ENCODE peak calls at places on chromosomes 1 and 21, in four cellular contexts. One of them, this sample, is unnamed.

GRCh38 chr1:222909586-222909985 is 94.7 kb downstream of the DISP1 start:
- DNase-seq in Panc1: no peak
- DNase-seq in substantia nigra: no peak
- DNase-seq in H9: no peak
- DNase-seq in this sample: no peak

GRCh38 chr1:34277150-34277549 is 100.4 kb downstream of the C1orf94 start:
- DNase-seq in substantia nigra: no peak
- DNase-seq in H9: no peak
- DNase-seq in Panc1: no peak
- DNase-seq in this sample: no peak

GRCh38 chr1:155910621-155911121 is 478 bp downstream of the RIT1 start:
- DNase-seq in Panc1: no peak
- DNase-seq in H9: peak; percentile 44
- DNase-seq in substantia nigra: peak; percentile 43
- DNase-seq in this sample: peak; percentile 15

GRCh38 chr1:154863702-154864174 is 6.3 kb downstream of the KCNN3 start:
- DNase-seq in Panc1: peak; percentile 41
- DNase-seq in H9: peak; percentile 73
- DNase-seq in substantia nigra: no peak
- DNase-seq in this sample: no peak

GRCh38 chr21:25107708-25108107 is 499.6 kb downstream of the MRPL39 start:
- DNase-seq in Panc1: no peak
- DNase-seq in H9: no peak
- DNase-seq in substantia nigra: no peak
- DNase-seq in this sample: no peak

GRCh38 chr1:224767031-224767430 is 150.9 kb downstream of the CNIH3 start:
- DNase-seq in substantia nigra: no peak
- DNase-seq in Panc1: no peak
- DNase-seq in H9: no peak
- DNase-seq in this sample: peak; percentile 26

GRCh38 chr1:95388041-95388440 is 154.0 kb downstream of the RWDD3 start:
- DNase-seq in Panc1: no peak
- DNase-seq in H9: no peak
- DNase-seq in substantia nigra: no peak
- DNase-seq in this sample: no peak

GRCh38 chr1:116919802-116920201 is 10.1 kb downstream of the PTGFRN start:
- DNase-seq in Panc1: no peak
- DNase-seq in substantia nigra: no peak
- DNase-seq in H9: no peak
- DNase-seq in this sample: no peak

GRCh38 chr1:226349801-226350503 is 41.0 kb upstream of the LIN9 start:
- DNase-seq in H9: no peak
- DNase-seq in Panc1: no peak
- DNase-seq in substantia nigra: no peak
- DNase-seq in this sample: no peak

GRCh38 chr1:212166296-212167039 is 118.7 kb upstream of the PPP2R5A start:
- DNase-seq in Panc1: no peak
- DNase-seq in H9: no peak
- DNase-seq in substantia nigra: no peak
- DNase-seq in this sample: no peak

GRCh38 chr1:210598135-210598652 is 269.5 kb downstream of the HHAT start:
- DNase-seq in substantia nigra: no peak
- DNase-seq in Panc1: no peak
- DNase-seq in H9: no peak
- DNase-seq in this sample: no peak

GRCh38 chr1:71721532-71721931 is 560.8 kb downstream of the NEGR1 start:
- DNase-seq in Panc1: no peak
- DNase-seq in H9: no peak
- DNase-seq in substantia nigra: no peak
- DNase-seq in this sample: no peak

GRCh38 chr1:47783638-47784293 is 213.4 kb downstream of the TRABD2B start:
- DNase-seq in substantia nigra: no peak
- DNase-seq in Panc1: no peak
- DNase-seq in H9: no peak
- DNase-seq in this sample: no peak

GRCh38 chr1:240831191-240831631 is 219.3 kb upstream of the GREM2 start:
- DNase-seq in Panc1: no peak
- DNase-seq in H9: no peak
- DNase-seq in substantia nigra: no peak
- DNase-seq in this sample: no peak

GRCh38 chr1:57857809-57858208 is 433.9 kb upstream of the DAB1 start:
- DNase-seq in H9: no peak
- DNase-seq in substantia nigra: no peak
- DNase-seq in Panc1: no peak
- DNase-seq in this sample: no peak

GRCh38 chr1:173424786-173425407 is 52.2 kb upstream of the PRDX6 start:
- DNase-seq in Panc1: no peak
- DNase-seq in substantia nigra: no peak
- DNase-seq in H9: no peak
- DNase-seq in this sample: no peak

GRCh38 chr1:212133319-212133718 is 97.8 kb downstream of the DTL start:
- DNase-seq in H9: no peak
- DNase-seq in Panc1: no peak
- DNase-seq in substantia nigra: no peak
- DNase-seq in this sample: no peak

GRCh38 chr1:205719015-205719414 is 31.0 kb downstream of the NUCKS1 start:
- DNase-seq in substantia nigra: no peak
- DNase-seq in Panc1: no peak
- DNase-seq in H9: no peak
- DNase-seq in this sample: no peak

GRCh38 chr1:184747089-184747955 is 7.3 kb downstream of the EDEM3 start:
- DNase-seq in Panc1: no peak
- DNase-seq in substantia nigra: no peak
- DNase-seq in H9: no peak
- DNase-seq in this sample: no peak

GRCh38 chr1:151364996-151365395 is 7.5 kb downstream of the SELENBP1 start:
- DNase-seq in H9: no peak
- DNase-seq in Panc1: no peak
- DNase-seq in substantia nigra: no peak
- DNase-seq in this sample: no peak

GRCh38 chr1:115969509-115969908 is 6.8 kb upstream of the SLC22A15 start:
- DNase-seq in H9: peak; percentile 91
- DNase-seq in Panc1: no peak
- DNase-seq in substantia nigra: peak; percentile 19
- DNase-seq in this sample: no peak

GRCh38 chr1:243639027-243639658 is 210.9 kb downstream of the AKT3 start:
- DNase-seq in substantia nigra: no peak
- DNase-seq in Panc1: no peak
- DNase-seq in H9: no peak
- DNase-seq in this sample: no peak

GRCh38 chr1:44707959-44708831 is 22.8 kb downstream of the RNU5D-1 start:
- DNase-seq in substantia nigra: no peak
- DNase-seq in Panc1: no peak
- DNase-seq in H9: peak; percentile 56
- DNase-seq in this sample: no peak

GRCh38 chr1:44926311-44926781 is 60.0 kb downstream of the EIF2B3 start:
- DNase-seq in substantia nigra: no peak
- DNase-seq in H9: no peak
- DNase-seq in Panc1: no peak
- DNase-seq in this sample: no peak

GRCh38 chr1:4778056-4778455 is 123.6 kb downstream of the AJAP1 start:
- DNase-seq in Panc1: peak; percentile 2
- DNase-seq in substantia nigra: peak; percentile 62
- DNase-seq in H9: no peak
- DNase-seq in this sample: no peak

GRCh38 chr21:36882776-36883175 is 83.7 kb downstream of the HLCS start:
- DNase-seq in substantia nigra: no peak
- DNase-seq in H9: no peak
- DNase-seq in Panc1: no peak
- DNase-seq in this sample: no peak

DNA sequence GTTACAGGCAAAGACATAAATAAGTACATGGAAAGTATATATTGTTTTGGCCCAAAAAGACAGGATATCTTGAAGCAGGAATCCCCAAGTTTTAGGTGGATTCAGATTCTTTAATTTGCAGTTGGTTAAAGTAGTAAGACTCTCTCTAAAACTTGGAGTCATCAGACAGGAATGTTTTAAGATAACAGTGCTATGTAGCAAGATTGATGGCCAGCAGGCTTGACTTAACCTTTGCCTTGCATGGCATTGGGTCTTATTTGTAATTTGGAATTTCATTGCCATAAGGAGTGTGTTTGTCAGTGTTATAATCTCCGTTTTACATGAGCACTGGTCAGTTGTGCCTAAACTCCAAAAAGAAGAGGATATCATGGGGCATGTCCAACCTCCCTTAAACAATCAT is 727.6 kb upstream of the CHRM3 start:
- DNase-seq in H9: no peak
- DNase-seq in Panc1: no peak
- DNase-seq in substantia nigra: no peak
- DNase-seq in this sample: no peak
- H3K27ac ChIP-seq in H9: no peak overlapping the region
- H3K27ac ChIP-seq in Panc1: no peak overlapping the region
- H3K27ac ChIP-seq in substantia nigra: no peak overlapping the region
- H3K27ac ChIP-seq in this sample: no peak overlapping the region

GRCh38 chr1:230581446-230582079 is 60.7 kb upstream of the COG2 start:
- DNase-seq in H9: peak; percentile 58
- DNase-seq in substantia nigra: no peak
- DNase-seq in Panc1: no peak
- DNase-seq in this sample: no peak
- H3K27ac ChIP-seq in H9: no peak overlapping the region
- H3K27ac ChIP-seq in substantia nigra: no peak overlapping the region
- H3K27ac ChIP-seq in Panc1: no peak overlapping the region
- H3K27ac ChIP-seq in this sample: no peak overlapping the region

GRCh38 chr1:27966402-27967105 is 6.8 kb downstream of the XKR8 start:
- DNase-seq in substantia nigra: no peak
- DNase-seq in H9: no peak
- DNase-seq in Panc1: no peak
- DNase-seq in this sample: no peak
- H3K27ac ChIP-seq in substantia nigra: peak overlapping the region; percentile 35
- H3K27ac ChIP-seq in H9: no peak overlapping the region
- H3K27ac ChIP-seq in Panc1: no peak overlapping the region
- H3K27ac ChIP-seq in this sample: no peak overlapping the region

GRCh38 chr1:17009706-17010105 is 2.0 kb downstream of the ATP13A2 start:
- DNase-seq in Panc1: no peak
- DNase-seq in H9: no peak
- DNase-seq in substantia nigra: no peak
- DNase-seq in this sample: no peak

GRCh38 chr1:17012775-17013501 is 1.2 kb upstream of the ATP13A2 start:
- DNase-seq in substantia nigra: no peak
- DNase-seq in Panc1: no peak
- DNase-seq in H9: peak; percentile 49
- DNase-seq in this sample: no peak

GRCh38 chr1:17013598-17014320 is 2.0 kb upstream of the ATP13A2 start:
- DNase-seq in substantia nigra: peak; percentile 25
- DNase-seq in H9: no peak
- DNase-seq in Panc1: no peak
- DNase-seq in this sample: no peak

GRCh38 chr1:17010601-17011438 is 908 bp downstream of the ATP13A2 start:
- DNase-seq in Panc1: no peak
- DNase-seq in substantia nigra: peak; percentile 24
- DNase-seq in H9: no peak
- DNase-seq in this sample: no peak

DNA sequence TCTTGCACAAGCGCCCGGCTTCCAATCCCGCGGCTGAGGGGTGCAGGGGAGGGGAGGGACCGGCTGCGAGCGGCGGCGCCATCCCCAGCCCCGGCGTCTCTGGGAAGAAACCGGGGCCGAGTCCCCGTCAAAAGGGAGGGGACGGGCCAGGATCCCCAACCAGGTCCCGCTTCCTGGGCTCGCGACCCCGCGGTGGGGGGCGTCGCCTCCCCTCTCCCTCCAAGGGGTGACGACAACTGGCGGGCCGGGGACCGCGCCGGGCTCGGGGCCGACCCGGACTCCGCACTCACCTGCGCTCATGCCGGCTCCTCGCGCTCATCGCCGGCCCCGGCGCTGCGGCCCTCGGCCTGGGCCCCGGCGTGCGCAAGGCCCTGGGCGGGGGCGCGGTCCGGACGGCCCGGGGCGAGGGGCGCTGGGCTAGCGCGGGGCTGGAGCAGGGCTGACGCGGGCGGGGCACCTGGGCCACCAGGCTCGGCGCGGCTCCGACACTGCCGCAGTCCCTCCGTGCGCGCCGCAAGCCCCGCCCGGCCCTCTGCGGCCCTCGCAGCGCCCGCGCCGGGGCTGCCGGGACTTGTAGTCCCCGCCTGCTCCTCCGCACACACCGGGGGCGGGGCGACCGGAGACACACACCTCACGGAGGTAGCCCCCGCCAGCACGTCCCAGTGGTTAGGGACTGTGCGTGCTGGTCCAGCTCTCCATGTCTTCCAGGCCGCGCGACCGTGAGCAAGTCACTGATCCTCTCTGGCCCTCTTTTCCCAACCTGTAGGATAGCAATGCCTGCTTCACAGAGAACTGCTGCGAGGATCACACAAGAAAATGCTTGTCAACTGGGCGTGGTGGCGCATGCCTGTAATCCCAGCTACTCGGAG is at the start of gene ATP13A2:
- DNase-seq in H9: peak; percentile 95
- DNase-seq in substantia nigra: peak; percentile 81
- DNase-seq in Panc1: peak; percentile 33
- DNase-seq in this sample: peak; percentile 87
- H3K27ac ChIP-seq in H9: no peak within 1 kb of the TSS
- H3K27ac ChIP-seq in substantia nigra: peak within 1 kb of the TSS; percentile 41
- H3K27ac ChIP-seq in Panc1: peak within 1 kb of the TSS; percentile 40
- H3K27ac ChIP-seq in this sample: peak within 1 kb of the TSS; percentile 54

DNA sequence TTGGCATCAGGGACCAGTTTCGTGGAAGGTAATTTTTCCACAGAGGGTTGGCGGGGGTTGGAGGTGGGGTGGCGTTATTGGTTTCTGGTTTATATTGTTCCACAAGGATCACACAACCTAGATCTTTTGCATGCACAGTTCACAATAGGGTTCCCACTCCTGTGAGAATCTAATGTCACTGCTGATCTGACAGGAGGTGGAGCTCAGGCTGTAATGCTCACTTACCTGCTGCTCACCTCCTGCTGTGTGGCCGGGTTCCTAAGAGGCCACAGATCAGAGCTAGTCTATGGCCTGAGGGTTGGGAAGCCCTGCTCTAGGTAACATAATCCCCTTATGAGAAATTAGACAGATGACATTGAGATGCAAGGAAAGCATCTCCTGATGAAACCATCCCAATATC is 12.6 kb downstream of the GBP5 start:
- DNase-seq in Panc1: no peak
- DNase-seq in H9: peak; percentile 29
- DNase-seq in substantia nigra: no peak
- DNase-seq in this sample: no peak
- H3K27ac ChIP-seq in Panc1: no peak overlapping the region
- H3K27ac ChIP-seq in H9: no peak overlapping the region
- H3K27ac ChIP-seq in substantia nigra: no peak overlapping the region
- H3K27ac ChIP-seq in this sample: no peak overlapping the region

DNA sequence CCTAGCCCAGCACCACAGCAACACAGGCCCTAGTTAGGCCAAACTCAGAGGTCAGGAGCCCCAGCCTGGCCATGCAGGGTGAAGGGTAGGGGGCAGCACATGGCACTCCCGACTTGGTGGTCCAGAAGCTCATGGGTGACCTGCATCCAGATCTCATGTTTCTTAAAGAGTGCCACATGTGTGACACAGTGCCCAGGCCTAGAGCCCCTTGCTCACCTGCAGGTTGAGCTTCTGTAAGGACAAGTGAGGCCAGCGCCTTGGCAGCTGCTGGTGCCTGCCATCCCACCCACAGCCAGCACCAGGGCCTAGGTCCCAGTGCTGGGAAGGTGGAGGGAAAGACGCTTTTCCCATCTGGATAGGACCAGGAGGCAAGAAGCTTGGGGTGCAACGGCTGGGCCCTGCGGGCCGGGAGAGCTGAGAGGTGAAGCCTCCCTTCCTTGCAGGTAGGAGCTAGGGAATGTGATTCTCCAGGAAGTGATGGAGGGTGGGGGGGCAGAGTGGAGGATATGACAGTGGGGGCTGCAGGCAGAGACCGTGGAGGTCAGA is 6.5 kb downstream of the SHISA4 start:
- DNase-seq in substantia nigra: no peak
- DNase-seq in H9: no peak
- DNase-seq in Panc1: no peak
- DNase-seq in this sample: no peak
- H3K27ac ChIP-seq in substantia nigra: peak overlapping the region; percentile 60
- H3K27ac ChIP-seq in H9: no peak overlapping the region
- H3K27ac ChIP-seq in Panc1: no peak overlapping the region
- H3K27ac ChIP-seq in this sample: no peak overlapping the region

This sample was measured in caudate nucleus.